ENCODE peak calls at places on chromosomes 11 and 22, in ten cellular contexts. U is sigmoid colon; S is osteocyte; N is vagina; D is psoas muscle; W is GM23338; G is fibroblast of lung; L is CD8-positive, alpha-beta T cell; F is colonic mucosa; A is cardiac fibroblast. R is an unnamed sample.
A peak's percentile ranks its signal among the peaks of the same experiment; 100 is the strongest.

GRCh38 chr11:37184371-37184770 is 586.3 kb upstream of the RAG2 start:
- DNase-seq in U (no peak), S (no peak), N (no peak), D (no peak), W (no peak), G (no peak), L (no peak), F (no peak), A (no peak), R (no peak)

GRCh38 chr22:45537734-45538181 is 35.1 kb downstream of the FBLN1 start:
- DNase-seq in U (peak; percentile 90), S (peak; percentile 97), N (peak; percentile 97), D (peak; percentile 55), W (no peak), G (peak; percentile 93), L (no peak), F (no peak), A (peak; percentile 71), R (no peak)

GRCh38 chr11:101510608-101511007 is 73.2 kb downstream of the TRPC6 start:
- DNase-seq in U (no peak), S (no peak), N (no peak), D (no peak), W (no peak), G (no peak), L (no peak), F (no peak), A (no peak), R (no peak)

GRCh38 chr22:36740716-36741115 is 35.2 kb downstream of the IFT27 start:
- DNase-seq in U (no peak), S (peak; percentile 59), N (peak; percentile 70), D (no peak), W (no peak), G (no peak), L (no peak), F (no peak), A (no peak), R (no peak)

GRCh38 chr22:42344391-42344861 is 74.0 kb upstream of the TCF20 start:
- DNase-seq in U (peak; percentile 89), S (no peak), N (no peak), D (peak; percentile 65), W (peak; percentile 76), G (peak; percentile 70), L (no peak), F (no peak), A (no peak), R (peak; percentile 39)

GRCh38 chr11:107859459-107860239 is 1.1 kb upstream of the SLC35F2 start:
- DNase-seq in U (peak; percentile 74), S (no peak), N (no peak), D (peak; percentile 36), W (peak; percentile 53), G (no peak), L (peak; percentile 17), F (peak; percentile 76), A (no peak), R (peak; percentile 20)

GRCh38 chr22:33792837-33793236 is 127.4 kb downstream of the LARGE1 start:
- DNase-seq in U (peak; percentile 71), S (no peak), N (no peak), D (no peak), W (no peak), G (no peak), L (no peak), F (no peak), A (no peak), R (peak; percentile 29)

GRCh38 chr11:87076874-87077429 is 39.2 kb downstream of the TMEM135 start:
- DNase-seq in U (no peak), S (no peak), N (no peak), D (no peak), W (no peak), G (no peak), L (no peak), F (no peak), A (no peak), R (no peak)

GRCh38 chr11:9777525-9777924 is 113.6 kb downstream of the SWAP70 start:
- DNase-seq in U (no peak), S (no peak), N (peak; percentile 44), D (no peak), W (no peak), G (no peak), L (no peak), F (no peak), A (no peak), R (no peak)

GRCh38 chr11:127182586-127183203 is 182.1 kb upstream of the KIRREL3 start:
- DNase-seq in U (no peak), S (no peak), N (no peak), D (no peak), W (no peak), G (no peak), L (no peak), F (no peak), A (no peak), R (no peak)

GRCh38 chr22:45476814-45477213 is 25.9 kb upstream of the FBLN1 start:
- DNase-seq in U (no peak), S (no peak), N (no peak), D (no peak), W (no peak), G (no peak), L (no peak), F (no peak), A (no peak), R (no peak)

GRCh38 chr22:27662359-27663030 is 139.1 kb downstream of the MN1 start:
- DNase-seq in U (no peak), S (no peak), N (no peak), D (peak; percentile 42), W (no peak), G (no peak), L (no peak), F (peak; percentile 46), A (no peak), R (no peak)

GRCh38 chr11:35337136-35337918 is 82.0 kb downstream of the SLC1A2 start:
- DNase-seq in U (no peak), S (no peak), N (no peak), D (no peak), W (peak; percentile 4), G (peak; percentile 99), L (no peak), F (no peak), A (peak; percentile 99), R (no peak)

GRCh38 chr22:36865346-36865745 is 4.5 kb downstream of the NCF4 start:
- DNase-seq in U (no peak), S (no peak), N (no peak), D (no peak), W (peak; percentile 54), G (peak; percentile 10), L (no peak), F (no peak), A (peak; percentile 30), R (peak; percentile 56)

DNA sequence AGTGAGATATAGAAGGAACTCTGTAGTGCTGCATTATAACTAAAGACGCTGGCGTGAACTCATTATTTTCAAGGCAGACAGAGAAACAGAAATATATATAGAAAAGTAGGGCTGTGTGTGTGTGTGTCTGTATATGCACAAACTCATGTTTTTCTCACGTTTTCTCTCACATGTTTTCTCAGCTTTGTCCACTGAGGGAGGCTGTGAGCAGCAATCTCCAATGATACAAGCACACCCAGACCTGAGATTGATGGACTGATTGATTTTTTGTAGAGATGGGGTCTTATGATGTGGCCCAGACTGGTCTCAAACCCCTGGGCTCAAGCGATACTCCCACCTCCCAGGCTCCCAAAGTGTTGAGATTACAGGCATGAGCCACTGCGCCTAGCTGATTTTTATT is 122.5 kb downstream of the SERGEF start:
- DNase-seq in U (no peak), S (no peak), N (no peak), D (no peak), W (peak; percentile 46), G (no peak), L (no peak), F (no peak), A (peak; percentile 4), R (no peak)
- TF ChIP-seq CTCF in U (no peak), S (peak; percentile 13), N (no peak), D (no peak), W (no peak), G (peak; percentile 45), L (no peak), F (no peak), A (no peak), R (no peak)

GRCh38 chr11:77548552-77549439 is 41.0 kb upstream of the AQP11 start:
- DNase-seq in U (no peak), S (peak; percentile 19), N (no peak), D (no peak), W (no peak), G (no peak), L (no peak), F (no peak), A (no peak), R (no peak)
- TF ChIP-seq CTCF in U (no peak), S (no peak), N (no peak), D (no peak), W (no peak), G (no peak), L (no peak), F (no peak), A (no peak), R (no peak)

DNA sequence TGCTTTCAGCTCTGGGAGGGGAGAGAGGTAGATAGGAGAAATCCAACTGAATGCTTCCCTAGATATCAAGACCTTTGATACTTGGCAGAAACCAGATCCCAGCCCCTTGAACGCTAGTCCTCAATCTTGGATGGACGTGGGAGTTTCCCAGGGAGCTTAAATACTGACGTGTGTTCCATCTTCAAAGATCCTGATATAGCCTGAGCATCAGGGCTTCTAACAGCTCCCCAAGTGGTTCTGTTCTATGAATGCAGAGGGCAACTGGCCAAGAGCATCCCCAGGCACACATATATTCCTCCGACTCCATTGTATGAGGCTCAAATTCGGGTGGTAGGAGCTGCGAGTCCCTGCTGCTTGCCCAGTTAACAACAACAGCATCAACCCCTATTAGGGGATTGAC is 8.7 kb upstream of the ACCS start:
- DNase-seq in U (no peak), S (no peak), N (no peak), D (no peak), W (no peak), G (no peak), L (no peak), F (no peak), A (no peak), R (no peak)
- TF ChIP-seq CTCF in U (no peak), S (no peak), N (no peak), D (no peak), W (no peak), G (no peak), L (no peak), F (no peak), A (no peak), R (no peak)

GRCh38 chr11:63762662-63763505 is 5.7 kb downstream of the ZFTA start:
- DNase-seq in U (peak; percentile 85), S (no peak), N (no peak), D (peak; percentile 52), W (peak; percentile 71), G (peak; percentile 54), L (no peak), F (peak; percentile 64), A (peak; percentile 19), R (peak; percentile 67)
- TF ChIP-seq CTCF in U (no peak), S (no peak), N (no peak), D (no peak), W (peak; percentile 9), G (no peak), L (no peak), F (no peak), A (no peak), R (no peak)

GRCh38 chr11:72773696-72774095 is 20.2 kb downstream of the STARD10 start:
- DNase-seq in U (no peak), S (no peak), N (no peak), D (no peak), W (no peak), G (peak; percentile 39), L (no peak), F (no peak), A (peak; percentile 18), R (no peak)
- TF ChIP-seq CTCF in U (no peak), S (no peak), N (no peak), D (no peak), W (no peak), G (no peak), L (no peak), F (no peak), A (no peak), R (no peak)